ENCODE peak calls at places on chromosomes 6 and 20, in four cellular contexts. Q is heart left ventricle, Y is right lobe of liver, V is adrenal gland. H is an unnamed sample.

GRCh38 chr20:46246527-46246926 is 61.8 kb downstream of the CDH22 start:
- DNase-seq in Q (no peak), V (no peak), Y (no peak), H (no peak)

GRCh38 chr6:34489229-34489805 is 23.4 kb downstream of the PACSIN1 start:
- DNase-seq in Q (no peak), Y (peak; percentile 30), V (no peak), H (no peak)

GRCh38 chr6:4940416-4940815 is 63.4 kb downstream of the RPP40 start:
- DNase-seq in Q (no peak), Y (no peak), V (no peak), H (no peak)

GRCh38 chr20:38426006-38426405 is 9.1 kb downstream of the SNHG17 start:
- DNase-seq in Y (no peak), Q (no peak), V (peak; percentile 90), H (no peak)

GRCh38 chr20:7375905-7376304 is 564.4 kb downstream of the HAO1 start:
- DNase-seq in V (no peak), Y (no peak), Q (no peak), H (no peak)

GRCh38 chr20:47139934-47140333 is 216.6 kb downstream of the ZMYND8 start:
- DNase-seq in Q (no peak), Y (no peak), V (no peak), H (no peak)

GRCh38 chr6:149723771-149724417 is 6.0 kb upstream of the LATS1 start:
- DNase-seq in V (peak; percentile 78), Q (peak; percentile 21), Y (no peak), H (peak; percentile 36)

GRCh38 chr20:11271319-11271718 is 597.5 kb upstream of the JAG1 start:
- DNase-seq in Q (no peak), V (no peak), Y (no peak), H (no peak)

GRCh38 chr20:50617022-50617421 is 74.3 kb downstream of the RIPOR3 start:
- DNase-seq in Y (no peak), Q (no peak), V (no peak), H (no peak)

GRCh38 chr6:41901882-41902519 is 6.8 kb upstream of the USP49 start:
- DNase-seq in V (peak; percentile 45), Q (no peak), Y (no peak), H (no peak)

GRCh38 chr20:54744097-54744496 is 268.7 kb downstream of the DOK5 start:
- DNase-seq in V (no peak), Y (no peak), Q (no peak), H (no peak)

GRCh38 chr6:119608994-119609393 is 259.4 kb upstream of the MAN1A1 start:
- DNase-seq in Y (no peak), V (no peak), Q (no peak), H (no peak)

GRCh38 chr6:150681992-150682391 is 82.3 kb downstream of the PLEKHG1 start:
- DNase-seq in Y (no peak), Q (no peak), V (no peak), H (no peak)

GRCh38 chr6:11418290-11418905 is 119.2 kb upstream of the TMEM170B start:
- DNase-seq in Q (no peak), V (no peak), Y (no peak), H (no peak)

GRCh38 chr6:53771780-53772624 is 22.8 kb upstream of the LRRC1 start:
- DNase-seq in V (no peak), Y (no peak), Q (no peak), H (no peak)

GRCh38 chr6:149840345-149841075 is 23.6 kb downstream of the LRP11 start:
- DNase-seq in V (peak; percentile 74), Y (peak; percentile 77), Q (peak; percentile 81), H (peak; percentile 65)

GRCh38 chr6:142850653-142851434 is 94.1 kb downstream of the HIVEP2 start:
- DNase-seq in Y (no peak), Q (no peak), V (no peak), H (no peak)

GRCh38 chr6:56573142-56573541 is 69.5 kb downstream of the DST start:
- DNase-seq in Q (no peak), Y (no peak), V (no peak), H (no peak)

GRCh38 chr20:45019027-45019763 is 52.9 kb downstream of the STK4 start:
- DNase-seq in Q (no peak), V (no peak), Y (no peak), H (no peak)

GRCh38 chr6:16727996-16728395 is 33.3 kb downstream of the ATXN1 start:
- DNase-seq in Y (no peak), Q (no peak), V (peak; percentile 27), H (no peak)

GRCh38 chr20:32160341-32160740 is 47.2 kb downstream of the PLAGL2 start:
- DNase-seq in Q (no peak), V (no peak), Y (peak; percentile 15), H (no peak)

GRCh38 chr6:170290306-170291128 is at the start of gene DLL1:
- DNase-seq in Y (peak; percentile 72), V (peak; percentile 69), Q (peak; percentile 61), H (peak; percentile 48)

GRCh38 chr20:50312682-50313187 is 122.1 kb downstream of the CEBPB start:
- DNase-seq in V (peak; percentile 58), Q (peak; percentile 82), Y (peak; percentile 81), H (peak; percentile 88)

GRCh38 chr6:109349419-109349987 is 32.8 kb downstream of the CD164 start:
- DNase-seq in Q (no peak), V (peak; percentile 44), Y (no peak), H (peak; percentile 71)

GRCh38 chr6:16781348-16782169 is 20.3 kb upstream of the ATXN1 start:
- DNase-seq in V (no peak), Y (no peak), Q (no peak), H (no peak)

GRCh38 chr20:61712632-61713031 is 353.0 kb downstream of the TAF4 start:
- DNase-seq in Q (no peak), Y (no peak), V (no peak), H (no peak)

GRCh38 chr20:61706562-61706961 is 359.1 kb downstream of the TAF4 start:
- DNase-seq in Y (no peak), V (no peak), Q (no peak), H (no peak)

GRCh38 chr20:61705909-61706308 is 359.8 kb downstream of the TAF4 start:
- DNase-seq in Q (no peak), V (no peak), Y (no peak), H (no peak)

GRCh38 chr20:61708891-61709290 is 356.8 kb downstream of the TAF4 start:
- DNase-seq in V (no peak), Y (no peak), Q (no peak), H (no peak)

DNA sequence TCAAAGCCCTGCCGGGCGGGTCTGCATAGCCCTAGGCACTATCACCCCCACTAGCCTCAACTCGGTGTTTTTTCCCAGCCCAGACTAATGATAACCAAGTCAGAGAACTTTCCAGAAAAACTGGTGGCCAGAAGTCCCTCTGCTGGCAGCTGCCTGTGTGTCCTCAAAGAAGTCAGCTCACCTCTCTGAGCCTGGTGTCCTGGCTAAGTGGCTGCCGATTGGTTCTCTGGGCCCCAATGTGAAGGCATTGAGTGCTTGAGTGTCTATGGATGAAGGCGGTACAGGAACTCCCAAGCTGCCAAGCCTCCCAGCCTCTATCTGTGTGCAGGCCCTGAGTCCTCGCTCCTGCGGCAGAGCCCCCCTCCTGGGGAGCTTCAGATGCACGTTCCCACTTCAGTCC is 355.6 kb downstream of the TAF4 start:
- DNase-seq in Q (no peak), Y (no peak), V (no peak), H (no peak)
- TF ChIP-seq POLR2A in Q (no peak), Y (no peak), V (no peak), H (no peak)

GRCh38 chr20:35625584-35626385 is 10.2 kb downstream of the SPAG4 start:
- DNase-seq in Q (no peak), Y (no peak), V (no peak), H (no peak)
- H3K27ac ChIP-seq in Q (no peak overlapping the region), Y (no peak overlapping the region), V (no peak overlapping the region), H (no peak overlapping the region)

GRCh38 chr6:32932132-32932868 is 8.5 kb downstream of the HLA-DMB start:
- DNase-seq in V (no peak), Q (no peak), Y (no peak), H (no peak)
- TF ChIP-seq POLR2A in V (no peak), Q (no peak), Y (no peak), H (no peak)

GRCh38 chr6:15048367-15048766 is 197.5 kb upstream of the JARID2 start:
- DNase-seq in V (no peak), Y (no peak), Q (no peak), H (no peak)
- H3K27ac ChIP-seq in V (no peak overlapping the region), Y (no peak overlapping the region), Q (no peak overlapping the region), H (no peak overlapping the region)

DNA sequence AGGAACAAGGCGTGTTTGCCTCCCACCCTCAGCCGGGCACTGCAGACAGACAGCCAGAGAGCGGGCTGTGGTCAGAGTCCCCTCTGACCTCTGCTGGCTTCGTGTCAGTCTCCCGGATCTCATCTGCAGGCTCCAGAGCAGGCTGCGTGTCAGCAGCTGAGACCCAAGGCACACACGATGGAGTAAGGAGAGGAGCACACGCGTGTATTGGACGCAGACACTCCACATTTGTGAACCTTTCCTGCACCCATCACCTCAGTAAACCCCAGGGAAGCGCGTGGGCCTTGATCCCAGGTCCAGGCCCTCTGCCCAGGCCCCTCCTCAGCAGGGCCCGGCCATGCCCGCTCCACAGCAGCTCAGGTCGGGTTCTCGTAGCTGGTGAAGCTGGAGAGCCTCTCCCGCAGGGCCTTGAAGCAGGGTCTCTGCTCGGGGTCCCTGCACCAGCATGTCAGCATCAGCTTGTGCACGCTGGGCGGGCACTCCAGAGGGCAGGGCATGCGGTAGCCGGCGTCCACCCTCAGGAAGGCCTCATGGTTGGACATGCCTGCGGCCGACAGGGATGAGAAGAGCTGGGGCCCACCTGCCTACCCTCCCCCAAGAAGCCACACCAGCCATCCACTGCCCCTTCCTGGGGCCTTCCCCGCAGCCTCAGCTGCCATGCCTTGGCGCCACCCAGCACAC is 7.9 kb downstream of the PTK6 start:
- DNase-seq in V (no peak), Q (no peak), Y (peak; percentile 51), H (no peak)
- TF ChIP-seq POLR2A in V (no peak), Q (no peak), Y (no peak), H (no peak)

GRCh38 chr20:15913661-15914060 is 659.6 kb downstream of the KIF16B start:
- DNase-seq in V (no peak), Q (no peak), Y (no peak), H (no peak)

GRCh38 chr20:15919118-15919517 is 654.1 kb downstream of the KIF16B start:
- DNase-seq in V (no peak), Q (no peak), Y (no peak), H (no peak)

GRCh38 chr20:15917333-15917732 is 655.9 kb downstream of the KIF16B start:
- DNase-seq in V (no peak), Q (no peak), Y (no peak), H (no peak)

GRCh38 chr20:15918631-15919030 is 654.6 kb downstream of the KIF16B start:
- DNase-seq in Y (no peak), V (no peak), Q (no peak), H (no peak)

GRCh38 chr20:15916623-15917022 is 656.6 kb downstream of the KIF16B start:
- DNase-seq in V (no peak), Y (no peak), Q (no peak), H (no peak)
- H3K27ac ChIP-seq in V (no peak overlapping the region), Y (no peak overlapping the region), Q (no peak overlapping the region), H (no peak overlapping the region)

GRCh38 chr6:15526129-15526764 is 136.6 kb downstream of the DTNBP1 start:
- DNase-seq in Y (no peak), V (no peak), Q (no peak), H (no peak)
- TF ChIP-seq POLR2A in Y (no peak), V (no peak), Q (no peak), H (no peak)